ENCODE peak calls at places on chromosomes 2 and 18, in five cellular contexts. F, U, S, W and B are unnamed samples.

GRCh38 chr18:24108621-24109020 is 30.2 kb upstream of the CABYR start:
- DNase-seq in F (no peak), U (no peak), S (no peak), W (no peak), B (no peak)

GRCh38 chr2:102473020-102473419 is at the start of gene SLC9A4:
- DNase-seq in F (peak; percentile 76), U (peak; percentile 59), S (peak; percentile 53), W (peak; percentile 35), B (peak; percentile 52)

GRCh38 chr2:133500967-133501366 is 67.3 kb downstream of the NCKAP5 start:
- DNase-seq in F (no peak), U (no peak), S (no peak), W (no peak), B (no peak)

GRCh38 chr2:222769941-222770340 is 90.9 kb upstream of the ACSL3 start:
- DNase-seq in F (no peak), U (peak; percentile 19), S (no peak), W (no peak), B (no peak)

GRCh38 chr2:35461406-35461805 is 894.2 kb upstream of the CRIM1 start:
- DNase-seq in F (no peak), U (no peak), S (no peak), W (no peak), B (no peak)

GRCh38 chr18:75489493-75490190 is 62.1 kb upstream of the SMIM21 start:
- DNase-seq in F (no peak), U (peak; percentile 91), S (no peak), W (no peak), B (no peak)

GRCh38 chr2:236538242-236538641 is 31.4 kb upstream of the ACKR3 start:
- DNase-seq in F (no peak), U (no peak), S (peak; percentile 55), W (no peak), B (no peak)

GRCh38 chr18:72086421-72086820 is 457.7 kb downstream of the CBLN2 start:
- DNase-seq in F (no peak), U (peak; percentile 22), S (peak; percentile 2), W (no peak), B (no peak)

GRCh38 chr2:134568413-134568812 is 150.4 kb downstream of the TMEM163 start:
- DNase-seq in F (no peak), U (no peak), S (no peak), W (no peak), B (no peak)

DNA sequence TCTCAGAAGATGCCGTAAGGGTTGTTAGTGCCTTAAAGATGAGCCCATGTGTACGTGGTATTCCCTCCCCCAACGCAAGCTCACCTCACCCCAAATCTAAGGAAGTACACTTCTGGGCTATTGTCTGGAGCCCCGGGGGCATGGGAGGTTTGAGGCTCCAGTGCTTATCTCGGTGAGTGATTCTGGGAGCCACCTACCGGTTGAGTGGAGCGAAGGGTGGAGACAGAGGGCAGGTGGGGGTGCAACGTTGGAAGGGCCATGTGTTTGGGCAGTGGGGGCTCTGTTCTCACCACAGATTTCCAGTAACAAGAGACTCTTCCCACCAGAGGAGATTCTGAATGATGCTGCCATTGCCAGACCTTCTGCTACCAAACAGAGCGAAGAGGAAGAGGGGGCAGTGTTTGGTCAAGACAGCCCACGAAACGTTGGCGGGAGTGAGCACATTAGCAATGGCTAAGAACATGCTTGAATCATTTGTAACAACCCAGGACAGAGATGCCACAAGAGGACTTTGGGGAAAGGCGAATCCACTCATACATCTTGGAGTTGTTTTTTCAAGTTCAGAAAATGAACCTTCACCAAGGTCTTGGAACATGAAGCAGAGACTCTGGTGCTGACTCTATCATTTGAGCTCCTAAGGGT is 38.7 kb downstream of the TWIST2 start:
- DNase-seq in F (no peak), U (no peak), S (no peak), W (no peak), B (no peak)
- TF ChIP-seq CTCF in F (no peak), U (no peak), S (no peak), W (no peak), B (no peak)

DNA sequence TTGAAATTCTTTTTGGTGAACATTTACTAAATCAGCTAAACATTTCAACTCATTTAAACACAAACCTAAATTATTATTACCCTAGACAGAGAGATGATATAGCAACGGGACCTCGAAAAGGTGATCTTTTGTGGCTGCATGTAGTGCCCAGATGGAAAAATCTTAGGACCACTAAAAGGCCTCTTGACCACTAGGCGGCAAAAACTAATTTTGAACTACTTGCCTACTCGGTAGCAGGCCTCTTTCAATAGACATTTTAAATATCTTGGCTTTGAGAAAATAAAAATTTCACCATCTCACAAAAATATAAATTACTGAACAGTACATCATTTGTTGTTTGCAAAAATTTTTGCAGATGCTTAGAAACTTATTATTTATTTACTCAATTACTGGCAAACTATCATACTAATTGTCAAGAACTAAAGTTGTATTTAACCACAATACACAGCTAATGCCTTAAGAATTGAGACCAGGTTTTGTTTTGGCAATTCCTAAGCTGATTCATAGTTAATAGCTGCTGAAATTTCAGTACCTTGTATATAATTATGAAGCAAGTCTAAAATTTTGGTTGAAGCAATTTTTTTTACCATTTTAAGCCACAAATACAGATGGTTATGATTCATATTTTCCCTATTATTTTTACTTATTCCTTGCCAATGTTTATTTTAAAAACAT is 9.4 kb downstream of the COL3A1 start:
- DNase-seq in F (no peak), U (peak; percentile 64), S (peak; percentile 16), W (no peak), B (no peak)
- TF ChIP-seq CTCF in F (peak; percentile 57), U (peak; percentile 54), S (peak; percentile 27), W (peak; percentile 35), B (no peak)

DNA sequence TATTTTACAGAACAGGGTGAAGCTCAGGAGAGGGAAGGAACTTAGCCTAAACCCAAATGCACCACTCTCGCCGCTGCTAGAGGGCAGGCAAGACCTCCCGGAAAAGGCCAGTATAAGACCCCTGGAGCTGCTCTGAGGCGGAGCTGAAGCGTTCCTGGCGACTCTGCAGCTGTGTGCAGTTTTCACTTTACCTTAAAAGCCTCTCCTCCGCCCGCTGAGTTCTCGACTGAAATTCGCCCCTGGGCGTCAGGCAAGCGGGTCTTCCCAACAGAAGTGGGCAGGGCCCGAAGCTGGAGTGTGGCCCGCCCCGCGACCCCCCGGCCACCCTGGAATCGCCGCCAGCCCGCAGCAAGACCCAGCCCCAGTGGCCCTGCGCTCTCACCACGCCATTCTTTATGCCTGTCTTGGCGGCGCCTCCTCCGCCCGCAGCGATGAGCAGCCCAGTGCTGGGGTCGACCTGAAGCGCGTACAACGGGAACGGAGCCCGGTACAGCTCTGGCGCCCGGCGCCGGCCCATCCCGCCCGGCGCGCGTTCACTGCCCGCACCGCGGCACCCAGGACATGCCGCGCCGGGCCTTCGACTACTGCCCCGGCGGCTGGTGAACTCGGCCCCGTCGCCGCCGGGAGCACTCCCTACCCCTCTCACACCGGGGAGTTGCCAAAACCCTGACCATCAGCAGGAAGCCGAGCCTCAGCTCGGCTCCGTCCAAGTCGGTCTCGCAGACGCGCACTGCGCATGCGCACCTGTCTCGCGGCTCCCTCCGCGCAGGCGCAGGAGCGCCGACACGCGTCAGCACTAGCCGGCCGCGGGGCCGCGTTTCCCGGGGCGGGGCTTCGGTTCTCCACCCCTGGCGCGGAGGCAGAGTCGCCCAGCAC is at the start of gene PREB:
- DNase-seq in F (peak; percentile 100), U (peak; percentile 97), S (peak; percentile 97), W (peak; percentile 94), B (peak; percentile 100)
- TF ChIP-seq CTCF in F (peak; percentile 37), U (peak; percentile 36), S (peak; percentile 28), W (no peak), B (peak; percentile 10)

DNA sequence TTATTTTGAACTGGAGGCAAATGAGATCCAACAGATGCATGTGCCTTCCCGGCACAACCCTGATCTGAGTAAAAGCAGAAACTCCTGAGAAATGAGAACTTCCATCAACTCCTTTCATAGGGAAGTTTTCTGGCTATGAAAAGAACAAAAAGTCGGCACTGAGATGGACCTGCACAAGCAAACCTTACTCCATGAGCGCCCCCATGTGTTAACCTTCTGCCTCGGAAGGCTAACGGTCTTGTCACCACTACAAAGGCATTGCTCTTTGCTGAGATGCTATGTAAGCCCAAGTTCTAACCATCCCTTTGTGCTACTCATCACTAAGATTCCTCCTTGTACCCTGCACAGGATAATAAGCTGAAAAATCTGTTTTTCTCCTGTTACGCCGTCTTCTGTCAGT is 57.3 kb upstream of the SULT1C3 start:
- DNase-seq in F (no peak), U (no peak), S (peak; percentile 36), W (no peak), B (no peak)
- TF ChIP-seq CTCF in F (peak; percentile 25), U (peak; percentile 30), S (peak; percentile 32), W (no peak), B (no peak)

GRCh38 chr2:233303252-233303651 is 4.4 kb upstream of the SAG start:
- DNase-seq in F (no peak), U (no peak), S (no peak), W (no peak), B (no peak)
- TF ChIP-seq CTCF in F (no peak), U (no peak), S (no peak), W (no peak), B (no peak)

GRCh38 chr2:75424936-75425619 is 135.7 kb downstream of the EVA1A start:
- DNase-seq in F (no peak), U (peak; percentile 20), S (no peak), W (no peak), B (no peak)
- TF ChIP-seq CTCF in F (no peak), U (no peak), S (peak; percentile 17), W (no peak), B (no peak)

DNA sequence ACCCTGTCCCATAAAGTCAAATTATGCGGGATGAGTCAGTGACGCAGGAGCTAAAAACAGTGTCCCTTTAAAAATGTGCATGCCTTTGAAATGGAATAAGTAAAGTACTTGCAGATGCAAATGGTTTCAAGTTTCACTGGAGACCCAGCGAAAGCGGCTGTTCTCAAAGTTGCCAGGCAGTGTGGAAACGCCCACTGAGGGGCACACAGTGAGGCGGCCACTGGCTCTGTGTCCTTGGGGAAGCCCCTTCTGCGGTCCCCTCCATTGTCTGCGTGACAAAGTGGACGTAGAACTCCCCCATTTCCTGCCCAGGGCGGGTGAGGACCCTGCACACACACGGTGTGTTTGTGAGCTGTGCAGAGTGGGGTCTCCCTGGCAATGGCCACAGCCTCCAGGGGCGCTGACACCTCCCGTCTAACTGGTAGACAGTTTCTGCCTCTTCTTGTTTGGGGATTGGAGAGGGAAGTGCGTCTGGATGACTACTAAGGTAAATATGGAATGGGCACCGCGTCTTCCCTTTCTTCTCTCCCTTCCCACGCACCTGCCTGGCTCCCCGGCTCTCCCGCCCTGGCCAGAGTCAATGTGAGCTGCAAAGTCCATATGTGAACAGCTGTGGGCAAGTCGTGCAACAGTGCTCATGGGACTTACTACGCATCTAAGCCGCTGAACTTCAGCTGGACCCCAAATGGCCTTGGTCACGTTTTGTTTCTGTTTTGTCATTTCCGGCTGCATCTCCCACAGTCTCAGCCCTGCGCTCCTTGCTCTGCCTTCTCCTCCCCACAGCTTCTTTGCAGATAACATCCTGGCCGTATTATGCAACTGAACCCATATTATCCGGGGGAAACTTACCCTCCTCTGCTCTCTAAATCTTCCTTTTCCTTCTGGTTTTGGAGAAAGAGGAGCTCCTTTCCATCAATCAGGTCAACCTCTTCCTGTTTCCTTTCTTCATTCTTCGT is 33.7 kb upstream of the ZNF516 start:
- DNase-seq in F (no peak), U (peak; percentile 61), S (peak; percentile 58), W (no peak), B (peak; percentile 21)
- TF ChIP-seq CTCF in F (no peak), U (no peak), S (peak; percentile 9), W (no peak), B (no peak)

DNA sequence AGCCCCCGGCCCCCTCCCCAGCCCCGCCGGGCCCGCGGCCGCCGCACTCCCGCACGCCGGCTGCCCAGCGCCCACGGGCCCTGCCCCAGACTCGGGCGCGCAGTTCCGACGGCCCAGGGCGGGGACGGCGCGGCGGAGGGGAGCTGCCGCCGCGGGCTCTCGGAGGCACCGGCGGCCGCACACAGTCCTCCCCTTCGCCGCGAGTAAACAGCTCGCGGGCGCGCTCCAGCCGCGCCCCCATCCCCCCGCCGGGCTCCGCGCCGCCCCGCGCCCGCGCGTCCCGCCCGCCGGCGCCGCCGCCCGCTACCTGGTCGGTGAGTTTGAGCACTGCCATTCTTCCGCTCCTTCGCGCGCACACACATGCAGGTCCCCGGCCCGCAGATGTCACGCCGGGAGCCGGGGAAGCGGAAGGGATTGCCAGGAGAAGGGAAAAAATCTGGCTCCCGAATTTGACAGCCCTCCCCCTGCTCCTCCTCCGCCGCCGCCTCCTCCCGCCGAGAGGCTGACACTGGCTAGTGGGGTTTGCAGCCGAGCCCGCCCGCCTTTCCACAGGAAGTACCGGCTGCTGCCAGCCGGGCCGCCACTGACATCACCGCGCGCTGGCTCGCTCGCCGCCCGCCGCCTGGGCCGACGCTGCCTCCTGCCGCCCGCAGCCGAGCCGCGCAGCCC is at the start of gene ANKRD44:
- DNase-seq in F (peak; percentile 95), U (peak; percentile 91), S (peak; percentile 93), W (peak; percentile 88), B (peak; percentile 95)
- TF ChIP-seq CTCF in F (peak; percentile 52), U (peak; percentile 2), S (peak; percentile 40), W (peak; percentile 71), B (peak; percentile 70)